ENCODE peak calls at places on chromosomes 2 and 18, in seven cellular contexts. One of them, this sample, is unnamed.

GRCh38 chr18:32767400-32767799 is 5.4 kb downstream of the KLHL14 start:
- DNase-seq in COR-L47: peak
- DNase-seq in caudate nucleus: no peak
- DNase-seq in ecto neural progenitor cell: no peak
- DNase-seq in activated CD8-positive, alpha-beta memory T cell treated with anti-CD3 and anti-CD28 coated beads, Interleukin-2, amount 50 U/mL, for 48 hours: no peak
- DNase-seq in aorta: no peak
- DNase-seq in upper lobe of right lung: no peak
- DNase-seq in this sample: no peak

GRCh38 chr2:240399419-240400318 is 35.8 kb upstream of the GPC1 start:
- DNase-seq in COR-L47: no peak
- DNase-seq in aorta: no peak
- DNase-seq in activated CD8-positive, alpha-beta memory T cell treated with anti-CD3 and anti-CD28 coated beads, Interleukin-2, amount 50 U/mL, for 48 hours: peak
- DNase-seq in caudate nucleus: no peak
- DNase-seq in ecto neural progenitor cell: peak
- DNase-seq in upper lobe of right lung: peak
- DNase-seq in this sample: no peak

GRCh38 chr2:82023710-82024109 is 1719.2 kb upstream of the LRRTM1 start:
- DNase-seq in ecto neural progenitor cell: no peak
- DNase-seq in COR-L47: no peak
- DNase-seq in upper lobe of right lung: no peak
- DNase-seq in activated CD8-positive, alpha-beta memory T cell treated with anti-CD3 and anti-CD28 coated beads, Interleukin-2, amount 50 U/mL, for 48 hours: no peak
- DNase-seq in caudate nucleus: no peak
- DNase-seq in aorta: no peak
- DNase-seq in this sample: no peak

GRCh38 chr2:104570259-104570658 is 283.7 kb upstream of the POU3F3 start:
- DNase-seq in upper lobe of right lung: no peak
- DNase-seq in aorta: no peak
- DNase-seq in COR-L47: no peak
- DNase-seq in caudate nucleus: no peak
- DNase-seq in activated CD8-positive, alpha-beta memory T cell treated with anti-CD3 and anti-CD28 coated beads, Interleukin-2, amount 50 U/mL, for 48 hours: no peak
- DNase-seq in ecto neural progenitor cell: no peak
- DNase-seq in this sample: no peak

GRCh38 chr2:101893676-101894381 is 97.9 kb upstream of the IL1R2 start:
- DNase-seq in caudate nucleus: no peak
- DNase-seq in ecto neural progenitor cell: peak
- DNase-seq in COR-L47: no peak
- DNase-seq in aorta: no peak
- DNase-seq in activated CD8-positive, alpha-beta memory T cell treated with anti-CD3 and anti-CD28 coated beads, Interleukin-2, amount 50 U/mL, for 48 hours: no peak
- DNase-seq in upper lobe of right lung: no peak
- DNase-seq in this sample: no peak

GRCh38 chr18:50093366-50093765 is 101.6 kb downstream of the MYO5B start:
- DNase-seq in aorta: no peak
- DNase-seq in activated CD8-positive, alpha-beta memory T cell treated with anti-CD3 and anti-CD28 coated beads, Interleukin-2, amount 50 U/mL, for 48 hours: no peak
- DNase-seq in ecto neural progenitor cell: no peak
- DNase-seq in COR-L47: no peak
- DNase-seq in caudate nucleus: no peak
- DNase-seq in upper lobe of right lung: no peak
- DNase-seq in this sample: no peak

GRCh38 chr2:211447545-211447944 is 891.1 kb downstream of the CPS1 start:
- DNase-seq in ecto neural progenitor cell: no peak
- DNase-seq in activated CD8-positive, alpha-beta memory T cell treated with anti-CD3 and anti-CD28 coated beads, Interleukin-2, amount 50 U/mL, for 48 hours: no peak
- DNase-seq in caudate nucleus: no peak
- DNase-seq in upper lobe of right lung: no peak
- DNase-seq in aorta: no peak
- DNase-seq in COR-L47: no peak
- DNase-seq in this sample: no peak

GRCh38 chr2:45826889-45827635 is 175.6 kb downstream of the PRKCE start:
- DNase-seq in activated CD8-positive, alpha-beta memory T cell treated with anti-CD3 and anti-CD28 coated beads, Interleukin-2, amount 50 U/mL, for 48 hours: no peak
- DNase-seq in aorta: peak
- DNase-seq in ecto neural progenitor cell: no peak
- DNase-seq in caudate nucleus: no peak
- DNase-seq in COR-L47: no peak
- DNase-seq in upper lobe of right lung: no peak
- DNase-seq in this sample: no peak

GRCh38 chr2:210955591-210955990 is 399.2 kb downstream of the CPS1 start:
- DNase-seq in COR-L47: no peak
- DNase-seq in ecto neural progenitor cell: no peak
- DNase-seq in aorta: no peak
- DNase-seq in caudate nucleus: no peak
- DNase-seq in upper lobe of right lung: no peak
- DNase-seq in activated CD8-positive, alpha-beta memory T cell treated with anti-CD3 and anti-CD28 coated beads, Interleukin-2, amount 50 U/mL, for 48 hours: no peak
- DNase-seq in this sample: no peak

GRCh38 chr2:104638162-104638561 is 215.8 kb upstream of the POU3F3 start:
- DNase-seq in COR-L47: no peak
- DNase-seq in activated CD8-positive, alpha-beta memory T cell treated with anti-CD3 and anti-CD28 coated beads, Interleukin-2, amount 50 U/mL, for 48 hours: no peak
- DNase-seq in upper lobe of right lung: no peak
- DNase-seq in ecto neural progenitor cell: no peak
- DNase-seq in caudate nucleus: no peak
- DNase-seq in aorta: no peak
- DNase-seq in this sample: no peak

GRCh38 chr18:67072789-67073188 is 443.7 kb downstream of the DSEL start:
- DNase-seq in activated CD8-positive, alpha-beta memory T cell treated with anti-CD3 and anti-CD28 coated beads, Interleukin-2, amount 50 U/mL, for 48 hours: no peak
- DNase-seq in COR-L47: peak
- DNase-seq in ecto neural progenitor cell: no peak
- DNase-seq in caudate nucleus: no peak
- DNase-seq in aorta: no peak
- DNase-seq in upper lobe of right lung: no peak
- DNase-seq in this sample: no peak

This sample was measured in K562.